ENCODE peak calls at places on chromosomes 12 and 14, in eight cellular contexts. A is GM13976, R is fibroblast of lung, M is nephron progenitor cell, Y is suprapubic skin, J is RWPE2, L is left lung, P is GM23338. Z is an unnamed sample.

GRCh38 chr12:47612953-47613352 is 92.9 kb downstream of the RPAP3 start:
- DNase-seq in A (no peak), R (no peak), M (no peak), Y (no peak), J (no peak), L (no peak), P (peak), Z (no peak)

GRCh38 chr12:57939291-57939690 is 2.1 kb upstream of the ATP23 start:
- DNase-seq in A (no peak), R (no peak), M (no peak), Y (no peak), J (no peak), L (no peak), P (no peak), Z (no peak)

GRCh38 chr14:77838756-77839565 is 39.1 kb downstream of the ADCK1 start:
- DNase-seq in A (no peak), R (no peak), M (peak), Y (no peak), J (no peak), L (no peak), P (peak), Z (no peak)

GRCh38 chr12:70756118-70756517 is 118.9 kb upstream of the PTPRB start:
- DNase-seq in A (no peak), R (peak), M (no peak), Y (no peak), J (no peak), L (no peak), P (no peak), Z (no peak)

GRCh38 chr14:21965042-21965441 is 291.4 kb upstream of the OR4E1 start:
- DNase-seq in A (no peak), R (no peak), M (no peak), Y (no peak), J (no peak), L (peak), P (no peak), Z (no peak)

GRCh38 chr14:83816755-83817154 is 1713.2 kb upstream of the FLRT2 start:
- DNase-seq in A (no peak), R (peak), M (peak), Y (no peak), J (no peak), L (no peak), P (no peak), Z (no peak)

GRCh38 chr12:14723763-14724162 is 27.4 kb upstream of the GUCY2C start:
- DNase-seq in A (peak), R (peak), M (no peak), Y (no peak), J (no peak), L (peak), P (peak), Z (no peak)

GRCh38 chr12:131101006-131101405 is 147.3 kb downstream of the ADGRD1 start:
- DNase-seq in A (no peak), R (no peak), M (no peak), Y (no peak), J (no peak), L (no peak), P (no peak), Z (peak)

GRCh38 chr12:53418221-53418620 is 5.4 kb upstream of the AMHR2 start:
- DNase-seq in A (no peak), R (no peak), M (no peak), Y (no peak), J (no peak), L (no peak), P (no peak), Z (no peak)

GRCh38 chr12:122326597-122326996 is 60.3 kb upstream of the VPS33A start:
- DNase-seq in A (no peak), R (no peak), M (no peak), Y (no peak), J (no peak), L (no peak), P (no peak), Z (no peak)

GRCh38 chr12:93167841-93168492 is 209.8 kb upstream of the NUDT4 start:
- DNase-seq in A (peak), R (no peak), M (no peak), Y (no peak), J (no peak), L (no peak), P (peak), Z (no peak)

GRCh38 chr14:105088812-105089745 is 23.8 kb upstream of the GPR132 start:
- DNase-seq in A (peak), R (peak), M (no peak), Y (peak), J (peak), L (peak), P (no peak), Z (no peak)

GRCh38 chr12:1071182-1071581 is 80.2 kb downstream of the ERC1 start:
- DNase-seq in A (no peak), R (no peak), M (no peak), Y (no peak), J (no peak), L (no peak), P (no peak), Z (no peak)

GRCh38 chr14:102063092-102063807 is 23.6 kb downstream of the HSP90AA1 start:
- DNase-seq in A (peak), R (peak), M (peak), Y (peak), J (peak), L (peak), P (peak), Z (peak)

GRCh38 chr14:93834739-93835383 is 46.6 kb upstream of the PRIMA1 start:
- DNase-seq in A (no peak), R (no peak), M (no peak), Y (no peak), J (no peak), L (no peak), P (no peak), Z (no peak)

GRCh38 chr12:93459097-93459496 is 8.2 kb upstream of the MRPL42 start:
- DNase-seq in A (no peak), R (no peak), M (no peak), Y (no peak), J (no peak), L (no peak), P (no peak), Z (no peak)

GRCh38 chr14:22634233-22634632 is 9.9 kb downstream of the OR6J1 start:
- DNase-seq in A (no peak), R (no peak), M (no peak), Y (no peak), J (no peak), L (no peak), P (no peak), Z (no peak)

GRCh38 chr12:69023840-69024239 is 90.9 kb upstream of the CPM start:
- DNase-seq in A (no peak), R (no peak), M (no peak), Y (no peak), J (no peak), L (no peak), P (no peak), Z (no peak)

GRCh38 chr14:96090441-96091148 is 51.4 kb downstream of the C14orf132 start:
- DNase-seq in A (no peak), R (peak), M (peak), Y (peak), J (peak), L (no peak), P (no peak), Z (no peak)

GRCh38 chr12:41188058-41188840 is at the start of gene PDZRN4:
- DNase-seq in A (peak), R (no peak), M (peak), Y (no peak), J (no peak), L (peak), P (peak), Z (no peak)

GRCh38 chr12:26691234-26691970 is 141.6 kb downstream of the ITPR2 start:
- DNase-seq in A (no peak), R (peak), M (peak), Y (no peak), J (peak), L (no peak), P (peak), Z (no peak)

GRCh38 chr14:37903561-37904191 is 304.0 kb upstream of the SSTR1 start:
- DNase-seq in A (peak), R (peak), M (peak), Y (no peak), J (no peak), L (no peak), P (peak), Z (no peak)

DNA sequence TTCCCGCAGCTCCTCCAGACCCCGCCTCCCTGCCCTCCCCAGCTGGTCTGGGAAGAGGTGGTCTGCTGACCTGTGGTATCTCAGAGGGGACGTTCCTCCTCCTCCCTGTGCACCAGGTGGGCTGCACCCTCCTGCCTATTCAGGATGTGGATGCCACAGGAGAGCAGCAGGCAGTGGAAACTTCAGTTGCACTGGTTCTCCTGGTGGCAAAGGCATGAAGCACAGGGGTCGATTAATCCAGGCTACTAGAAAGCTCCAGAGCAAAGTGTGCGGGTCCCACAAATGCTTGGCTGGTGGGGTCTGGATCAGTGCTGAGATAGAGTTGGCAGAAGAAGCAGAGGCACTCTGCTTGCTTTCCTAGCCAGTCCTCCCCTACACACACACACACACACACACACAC is 197.0 kb downstream of the SLC41A2 start:
- DNase-seq in A (peak), R (no peak), M (no peak), Y (no peak), J (no peak), L (no peak), P (peak), Z (no peak)
- TF ChIP-seq CTCF in A (no peak), R (no peak), M (no peak), Y (no peak), J (no peak), L (no peak), P (no peak), Z (no peak)

DNA sequence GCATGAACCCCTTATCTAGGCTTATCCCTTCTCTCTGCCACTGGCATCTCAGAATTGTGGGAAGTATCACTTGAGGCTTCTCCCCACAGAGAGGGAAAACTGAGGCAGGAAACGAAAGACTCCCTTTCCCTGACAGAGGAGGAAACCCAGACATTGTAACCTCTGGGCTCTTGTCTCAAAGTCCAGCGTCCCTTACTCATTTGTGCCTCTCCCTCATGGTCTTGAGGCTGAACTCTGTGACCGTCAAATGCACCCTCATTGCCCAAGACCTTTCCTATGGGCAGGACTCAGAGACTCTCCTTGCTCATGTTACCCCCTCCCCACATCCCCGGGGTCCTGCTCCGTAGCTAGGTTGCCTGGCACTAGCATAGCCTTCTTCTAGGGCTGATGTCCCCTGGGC is 3.8 kb downstream of the CACNB3 start:
- DNase-seq in A (no peak), R (no peak), M (no peak), Y (no peak), J (no peak), L (no peak), P (no peak), Z (no peak)
- TF ChIP-seq CTCF in A (no peak), R (no peak), M (no peak), Y (no peak), J (no peak), L (no peak), P (no peak), Z (no peak)

DNA sequence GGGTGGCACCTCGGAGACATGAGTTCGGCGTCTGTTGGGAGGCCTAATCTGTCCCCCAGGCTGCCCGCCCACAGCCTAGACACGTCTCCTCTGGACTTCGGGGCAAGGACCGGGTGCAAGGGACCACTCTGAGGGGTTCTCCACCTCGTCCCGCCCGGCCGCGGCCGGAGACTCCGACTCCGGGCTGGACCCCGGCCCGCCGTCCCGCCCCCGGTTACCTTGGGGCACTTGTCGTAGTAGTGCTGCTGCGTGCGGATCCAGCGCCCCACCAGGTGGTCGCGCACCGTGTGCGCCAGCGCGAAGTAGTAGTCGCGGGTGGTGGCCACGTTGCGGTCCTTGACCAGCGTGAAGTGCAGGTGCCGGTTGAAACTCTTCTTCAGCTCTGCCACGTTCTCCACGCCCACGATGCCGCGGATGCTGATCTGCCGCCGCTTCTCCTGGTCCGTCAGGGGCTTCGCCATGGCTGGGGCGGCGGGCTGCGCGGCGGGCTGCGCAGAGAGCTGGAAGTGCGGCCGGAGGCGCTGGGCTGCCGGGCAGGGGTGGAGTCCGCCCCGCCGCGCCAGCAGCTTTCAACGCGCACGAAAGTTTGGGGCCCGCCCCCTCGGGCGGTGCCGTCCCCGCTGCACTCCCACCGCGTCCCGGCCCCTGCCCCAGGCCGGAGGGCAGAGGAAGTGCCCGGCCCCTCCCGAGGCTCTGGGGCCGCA is at the start of gene PYGL:
- DNase-seq in A (peak), R (peak), M (peak), Y (peak), J (peak), L (peak), P (peak), Z (peak)
- TF ChIP-seq CTCF in A (no peak), R (no peak), M (no peak), Y (no peak), J (peak), L (no peak), P (no peak), Z (no peak)

GRCh38 chr12:30447061-30447750 is 248.5 kb downstream of the IPO8 start:
- DNase-seq in A (no peak), R (no peak), M (no peak), Y (no peak), J (no peak), L (no peak), P (no peak), Z (no peak)
- TF ChIP-seq CTCF in A (no peak), R (no peak), M (no peak), Y (no peak), J (no peak), L (no peak), P (no peak), Z (no peak)

GRCh38 chr14:90294872-90295271 is 36.9 kb downstream of the NRDE2 start:
- DNase-seq in A (no peak), R (no peak), M (no peak), Y (no peak), J (no peak), L (no peak), P (no peak), Z (no peak)

GRCh38 chr14:90295870-90296516 is 35.7 kb downstream of the NRDE2 start:
- DNase-seq in A (no peak), R (no peak), M (no peak), Y (no peak), J (no peak), L (no peak), P (no peak), Z (no peak)

GRCh38 chr14:90290612-90291011 is 34.3 kb downstream of the PSMC1 start:
- DNase-seq in A (no peak), R (no peak), M (no peak), Y (no peak), J (no peak), L (no peak), P (no peak), Z (no peak)

GRCh38 chr14:90291699-90292098 is 35.3 kb downstream of the PSMC1 start:
- DNase-seq in A (no peak), R (no peak), M (no peak), Y (no peak), J (no peak), L (no peak), P (no peak), Z (no peak)

GRCh38 chr14:90293766-90294471 is 37.6 kb downstream of the PSMC1 start:
- DNase-seq in A (no peak), R (peak), M (no peak), Y (no peak), J (no peak), L (no peak), P (no peak), Z (no peak)
- TF ChIP-seq CTCF in A (no peak), R (no peak), M (no peak), Y (no peak), J (no peak), L (no peak), P (no peak), Z (no peak)

GRCh38 chr12:124914392-124915248 is at the start of gene UBC:
- DNase-seq in A (peak), R (peak), M (peak), Y (peak), J (peak), L (peak), P (peak), Z (peak)
- TF ChIP-seq CTCF in A (no peak), R (no peak), M (no peak), Y (no peak), J (no peak), L (no peak), P (no peak), Z (no peak)

GRCh38 chr14:68690106-68690960 is 102.5 kb downstream of the ZFP36L1 start:
- DNase-seq in A (no peak), R (no peak), M (no peak), Y (no peak), J (no peak), L (no peak), P (no peak), Z (no peak)

GRCh38 chr14:68689426-68689825 is 103.4 kb downstream of the ZFP36L1 start:
- DNase-seq in A (no peak), R (no peak), M (no peak), Y (no peak), J (no peak), L (no peak), P (no peak), Z (no peak)

GRCh38 chr14:68686724-68687123 is 106.1 kb downstream of the ZFP36L1 start:
- DNase-seq in A (no peak), R (no peak), M (no peak), Y (no peak), J (no peak), L (no peak), P (no peak), Z (no peak)

GRCh38 chr14:68687746-68688145 is 105.1 kb downstream of the ZFP36L1 start:
- DNase-seq in A (no peak), R (peak), M (no peak), Y (no peak), J (peak), L (no peak), P (no peak), Z (no peak)

DNA sequence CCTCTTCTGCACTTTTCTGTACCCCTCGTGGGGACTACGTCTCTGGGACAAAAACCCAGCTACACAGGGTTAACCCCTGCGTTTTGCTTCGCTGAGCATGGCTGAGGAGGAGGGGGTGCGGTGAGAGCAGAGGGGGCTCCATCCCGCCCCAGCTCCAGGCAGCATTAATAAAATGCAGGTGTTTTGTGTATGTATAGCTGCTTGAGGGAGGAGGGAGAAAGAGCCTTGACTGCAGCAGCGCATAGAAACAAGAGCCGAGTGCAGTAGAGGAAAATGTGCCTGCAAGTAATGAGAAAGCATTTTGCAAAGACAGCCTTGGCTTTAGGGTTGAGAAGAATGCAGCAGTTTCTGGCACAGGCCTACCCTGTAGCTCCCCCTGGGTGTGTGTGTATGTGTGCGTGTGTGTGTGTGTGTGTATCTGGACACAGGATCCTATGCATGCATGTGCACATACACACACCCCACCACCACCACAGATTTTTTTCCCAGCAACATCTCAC is 103.9 kb downstream of the ZFP36L1 start:
- DNase-seq in A (no peak), R (peak), M (peak), Y (no peak), J (no peak), L (no peak), P (peak), Z (no peak)
- TF ChIP-seq CTCF in A (no peak), R (peak), M (no peak), Y (no peak), J (no peak), L (no peak), P (peak), Z (no peak)

GRCh38 chr14:88934231-88934898 is 109.9 kb downstream of the TTC8 start:
- DNase-seq in A (no peak), R (no peak), M (no peak), Y (no peak), J (no peak), L (no peak), P (no peak), Z (no peak)

GRCh38 chr14:88933203-88933602 is 108.8 kb downstream of the TTC8 start:
- DNase-seq in A (no peak), R (no peak), M (peak), Y (no peak), J (no peak), L (no peak), P (no peak), Z (no peak)

GRCh38 chr14:88935083-88935482 is 110.6 kb downstream of the TTC8 start:
- DNase-seq in A (no peak), R (no peak), M (no peak), Y (no peak), J (no peak), L (no peak), P (no peak), Z (no peak)

GRCh38 chr14:88929656-88930436 is 105.4 kb downstream of the TTC8 start:
- DNase-seq in A (no peak), R (no peak), M (no peak), Y (no peak), J (no peak), L (no peak), P (peak), Z (no peak)
- TF ChIP-seq CTCF in A (no peak), R (no peak), M (no peak), Y (no peak), J (peak), L (no peak), P (peak), Z (no peak)

Z was measured in mesothelial cell of epicardium.